ENCODE peak calls at places on chromosome X, in five cellular contexts. One of them, this sample, is unnamed.

GRCh38 chrX:118878977-118879376 is 55.4 kb downstream of the ZCCHC12 start:
- DNase-seq in adipocyte: no peak
- DNase-seq in tibial artery: no peak
- DNase-seq in anterior cingulate cortex: no peak
- DNase-seq in islet precursor cell: no peak
- DNase-seq in this sample: peak

GRCh38 chrX:132918523-132918922 is 39.9 kb downstream of the HS6ST2 start:
- DNase-seq in islet precursor cell: no peak
- DNase-seq in tibial artery: no peak
- DNase-seq in anterior cingulate cortex: no peak
- DNase-seq in adipocyte: no peak
- DNase-seq in this sample: no peak

GRCh38 chrX:153900806-153901752 is 3.4 kb upstream of the AVPR2 start:
- DNase-seq in tibial artery: peak
- DNase-seq in islet precursor cell: peak
- DNase-seq in adipocyte: peak
- DNase-seq in anterior cingulate cortex: no peak
- DNase-seq in this sample: peak

GRCh38 chrX:24805201-24805600 is 111.5 kb downstream of the POLA1 start:
- DNase-seq in anterior cingulate cortex: no peak
- DNase-seq in islet precursor cell: no peak
- DNase-seq in tibial artery: no peak
- DNase-seq in adipocyte: no peak
- DNase-seq in this sample: no peak

GRCh38 chrX:151970661-151971060 is 3.8 kb downstream of the GABRE start:
- DNase-seq in adipocyte: peak
- DNase-seq in tibial artery: peak
- DNase-seq in islet precursor cell: peak
- DNase-seq in anterior cingulate cortex: no peak
- DNase-seq in this sample: peak

GRCh38 chrX:13398073-13398823 is 78.4 kb upstream of the ATXN3L start:
- DNase-seq in tibial artery: peak
- DNase-seq in adipocyte: peak
- DNase-seq in anterior cingulate cortex: no peak
- DNase-seq in islet precursor cell: peak
- DNase-seq in this sample: peak

GRCh38 chrX:150486011-150486410 is 82.4 kb upstream of the MTM1 start:
- DNase-seq in adipocyte: peak
- DNase-seq in anterior cingulate cortex: peak
- DNase-seq in islet precursor cell: peak
- DNase-seq in tibial artery: peak
- DNase-seq in this sample: no peak

GRCh38 chrX:7606253-7606652 is 236.7 kb upstream of the VCX start:
- DNase-seq in adipocyte: no peak
- DNase-seq in anterior cingulate cortex: no peak
- DNase-seq in tibial artery: no peak
- DNase-seq in islet precursor cell: no peak
- DNase-seq in this sample: no peak

GRCh38 chrX:39000802-39001201 is 199.5 kb downstream of the MID1IP1 start:
- DNase-seq in anterior cingulate cortex: no peak
- DNase-seq in islet precursor cell: no peak
- DNase-seq in adipocyte: peak
- DNase-seq in tibial artery: no peak
- DNase-seq in this sample: no peak

GRCh38 chrX:41677183-41677582 is 11.6 kb upstream of the GPR34 start:
- DNase-seq in tibial artery: no peak
- DNase-seq in anterior cingulate cortex: no peak
- DNase-seq in adipocyte: no peak
- DNase-seq in islet precursor cell: no peak
- DNase-seq in this sample: peak